ENCODE peak calls at places on chromosomes 6 and 20, in four cellular contexts. M is LHCN-M2, L is mucosa of descending colon, Q is colonic mucosa. O is an unnamed sample.

GRCh38 chr6:106117579-106117978 is 31.4 kb downstream of the PRDM1 start:
- DNase-seq in L (no peak), M (no peak), Q (no peak), O (no peak)

GRCh38 chr20:41374568-41374920 is 7.9 kb upstream of the EMILIN3 start:
- DNase-seq in Q (no peak), L (no peak), M (no peak), O (no peak)

GRCh38 chr20:56924976-56925695 is 296.0 kb downstream of the TFAP2C start:
- DNase-seq in M (no peak), L (peak; percentile 2), Q (no peak), O (no peak)

GRCh38 chr6:88992741-88993557 is 29.5 kb upstream of the RNGTT start:
- DNase-seq in L (no peak), M (no peak), Q (no peak), O (no peak)

GRCh38 chr6:71222676-71223075 is 65.9 kb upstream of the OGFRL1 start:
- DNase-seq in Q (no peak), L (no peak), M (peak; percentile 38), O (no peak)

GRCh38 chr6:90003941-90004340 is 109.7 kb downstream of the GJA10 start:
- DNase-seq in M (peak; percentile 39), L (no peak), Q (no peak), O (no peak)

GRCh38 chr6:110960014-110960390 is 1.5 kb downstream of the GTF3C6 start:
- DNase-seq in L (no peak), Q (no peak), M (no peak), O (no peak)

GRCh38 chr6:138290563-138290962 is 72.3 kb upstream of the PBOV1 start:
- DNase-seq in M (no peak), Q (no peak), L (no peak), O (no peak)

GRCh38 chr20:50259705-50260479 is 69.3 kb downstream of the CEBPB start:
- DNase-seq in M (no peak), Q (peak; percentile 73), L (peak; percentile 68), O (no peak)

GRCh38 chr6:82248233-82248735 is 740 bp upstream of the IBTK start:
- DNase-seq in L (peak; percentile 49), M (peak; percentile 6), Q (peak; percentile 53), O (no peak)

GRCh38 chr6:81326856-81327561 is 425.5 kb downstream of the TENT5A start:
- DNase-seq in L (no peak), M (peak; percentile 60), Q (no peak), O (no peak)

GRCh38 chr6:37283786-37284185 is 25.8 kb upstream of the TMEM217 start:
- DNase-seq in M (no peak), L (peak; percentile 11), Q (no peak), O (peak; percentile 75)

GRCh38 chr6:36914227-36914794 is 28.6 kb downstream of the C6orf89 start:
- DNase-seq in Q (peak; percentile 79), L (peak; percentile 79), M (peak; percentile 52), O (no peak)

GRCh38 chr20:3753098-3753497 is 14.5 kb downstream of the ADISSP start:
- DNase-seq in Q (peak; percentile 72), L (peak; percentile 89), M (peak; percentile 58), O (peak; percentile 73)

GRCh38 chr20:33199026-33199425 is 18.1 kb upstream of the BPIFA3 start:
- DNase-seq in Q (no peak), L (no peak), M (no peak), O (no peak)

GRCh38 chr6:17120019-17120418 is 18.2 kb downstream of the STMND1 start:
- DNase-seq in M (no peak), Q (no peak), L (no peak), O (no peak)

GRCh38 chr6:165602291-165602690 is 60.8 kb downstream of the PDE10A start:
- DNase-seq in M (no peak), Q (no peak), L (no peak), O (no peak)

GRCh38 chr6:99943846-99944245 is 50.2 kb downstream of the MCHR2 start:
- DNase-seq in M (no peak), L (no peak), Q (no peak), O (no peak)

GRCh38 chr6:127022297-127022696 is 96.2 kb upstream of the RSPO3 start:
- DNase-seq in L (peak; percentile 71), M (no peak), Q (peak; percentile 67), O (no peak)

GRCh38 chr6:152952045-152952444 is 30.8 kb downstream of the FBXO5 start:
- DNase-seq in L (no peak), Q (no peak), M (peak; percentile 59), O (no peak)

GRCh38 chr20:50226093-50226974 is 35.7 kb downstream of the CEBPB start:
- DNase-seq in L (no peak), Q (peak; percentile 42), M (peak; percentile 30), O (no peak)

GRCh38 chr20:35146299-35146921 is 726 bp downstream of the EDEM2 start:
- DNase-seq in L (peak; percentile 43), Q (peak; percentile 57), M (peak; percentile 28), O (no peak)

GRCh38 chr6:148653138-148653776 is 93.6 kb upstream of the UST start:
- DNase-seq in L (no peak), M (peak; percentile 43), Q (no peak), O (no peak)

GRCh38 chr20:25706793-25707192 is 10.1 kb upstream of the ZNF337 start:
- DNase-seq in Q (no peak), M (no peak), L (no peak), O (no peak)

GRCh38 chr6:72466971-72467566 is 154.8 kb upstream of the KCNQ5 start:
- DNase-seq in M (no peak), L (no peak), Q (no peak), O (no peak)

GRCh38 chr6:16109659-16110300 is 19.1 kb upstream of the MYLIP start:
- DNase-seq in M (no peak), L (no peak), Q (no peak), O (no peak)

GRCh38 chr6:148251286-148251685 is 91.4 kb upstream of the SASH1 start:
- DNase-seq in L (no peak), M (peak; percentile 70), Q (no peak), O (no peak)

GRCh38 chr20:37394543-37395410 is 48.8 kb downstream of the SRC start:
- DNase-seq in M (no peak), Q (no peak), L (no peak), O (no peak)

GRCh38 chr6:101776919-101777350 is 383.4 kb downstream of the GRIK2 start:
- DNase-seq in M (peak; percentile 17), Q (no peak), L (no peak), O (no peak)

GRCh38 chr6:148947621-148948444 is 201.0 kb downstream of the UST start:
- DNase-seq in M (peak; percentile 74), Q (peak; percentile 90), L (peak; percentile 94), O (peak; percentile 92)

GRCh38 chr6:113219783-113220182 is 637.4 kb upstream of the MARCKS start:
- DNase-seq in L (no peak), M (no peak), Q (no peak), O (no peak)

GRCh38 chr6:158231551-158232444 is 63.6 kb downstream of the GTF2H5 start:
- DNase-seq in Q (peak; percentile 76), M (peak; percentile 62), L (peak; percentile 74), O (peak; percentile 70)

GRCh38 chr6:108113557-108114519 is 39.3 kb upstream of the OSTM1 start:
- DNase-seq in L (peak; percentile 50), Q (no peak), M (peak; percentile 55), O (no peak)

GRCh38 chr6:168128631-168129291 is 49.7 kb upstream of the FRMD1 start:
- DNase-seq in Q (peak; percentile 9), L (no peak), M (no peak), O (peak; percentile 40)

GRCh38 chr6:109793793-109794192 is 102.7 kb downstream of the FIG4 start:
- DNase-seq in L (peak; percentile 63), Q (peak; percentile 50), M (peak; percentile 94), O (peak; percentile 64)

GRCh38 chr6:47447726-47448125 is 29.9 kb upstream of the CD2AP start:
- DNase-seq in M (no peak), Q (no peak), L (no peak), O (no peak)

GRCh38 chr6:131041814-131042213 is 21.2 kb downstream of the EPB41L2 start:
- DNase-seq in Q (no peak), M (no peak), L (no peak), O (no peak)

GRCh38 chr20:25576783-25577530 is 8.4 kb downstream of the NINL start:
- DNase-seq in Q (no peak), M (no peak), L (no peak), O (no peak)

GRCh38 chr6:146357578-146358340 is 185.9 kb upstream of the RAB32 start:
- DNase-seq in Q (no peak), L (no peak), M (peak; percentile 77), O (no peak)